ENCODE peak calls at places on chromosomes 11 and 22, in five cellular contexts. H is GM10248; C is Caco-2; L is anterior cingulate cortex; K is stimulated activated CD4-positive, alpha-beta T cell treated with anti-CD3 and anti-CD28 coated beads, Interleukin-1b, Interleukin-23, amount 100 ng/mL, for 48 hours. V is an unnamed sample.
A peak's percentile ranks its signal among the peaks of the same experiment; 100 is the strongest.

GRCh38 chr22:42001127-42001526 is 2.5 kb downstream of the WBP2NL start:
- DNase-seq in L (no peak), H (no peak), C (no peak), K (no peak), V (no peak)

GRCh38 chr11:102763440-102763839 is 17.0 kb downstream of the MMP10 start:
- DNase-seq in H (no peak), L (no peak), C (no peak), K (no peak), V (no peak)

GRCh38 chr11:123469586-123469985 is 39.5 kb downstream of the GRAMD1B start:
- DNase-seq in C (no peak), K (no peak), H (no peak), L (no peak), V (no peak)

GRCh38 chr22:44449061-44449682 is 48.9 kb downstream of the RTL6 start:
- DNase-seq in C (no peak), L (no peak), K (no peak), H (no peak), V (no peak)

GRCh38 chr22:40383905-40384304 is 13.5 kb downstream of the SGSM3 start:
- DNase-seq in H (no peak), C (no peak), K (no peak), L (no peak), V (no peak)

GRCh38 chr11:70824590-70825300 is 426.4 kb downstream of the CTTN start:
- DNase-seq in C (no peak), L (no peak), H (no peak), K (no peak), V (no peak)

GRCh38 chr11:36333897-36334296 is 37.8 kb downstream of the PRR5L start:
- DNase-seq in K (no peak), C (peak; percentile 10), L (no peak), H (no peak), V (no peak)

GRCh38 chr11:65779669-65779918 is 1.2 kb downstream of the AP5B1 start:
- DNase-seq in H (no peak), C (no peak), K (no peak), L (no peak), V (no peak)

GRCh38 chr11:16945671-16946469 is 68.3 kb downstream of the PLEKHA7 start:
- DNase-seq in L (no peak), H (peak; percentile 78), C (peak; percentile 83), K (peak; percentile 47), V (peak; percentile 9)

GRCh38 chr11:99015634-99016454 is 4.9 kb upstream of the CNTN5 start:
- DNase-seq in H (peak; percentile 39), C (peak; percentile 55), K (no peak), L (no peak), V (no peak)

GRCh38 chr11:127675602-127676001 is 675.0 kb upstream of the KIRREL3 start:
- DNase-seq in L (no peak), C (no peak), H (no peak), K (no peak), V (no peak)

GRCh38 chr11:8596504-8597046 is 2.5 kb upstream of the STK33 start:
- DNase-seq in C (no peak), K (no peak), L (no peak), H (no peak), V (no peak)

GRCh38 chr22:22692707-22693530 is 48.5 kb downstream of the GGTLC2 start:
- DNase-seq in C (peak; percentile 91), K (peak; percentile 58), H (peak; percentile 70), L (no peak), V (peak; percentile 15)

GRCh38 chr11:13781153-13781552 is 112.7 kb downstream of the FAR1 start:
- DNase-seq in L (no peak), K (peak; percentile 4), C (no peak), H (no peak), V (no peak)

GRCh38 chr11:16921019-16921418 is 93.2 kb downstream of the PLEKHA7 start:
- DNase-seq in H (no peak), C (no peak), L (no peak), K (no peak), V (no peak)

GRCh38 chr22:32607086-32607485 is 132.5 kb downstream of the FBXO7 start:
- DNase-seq in C (no peak), L (no peak), H (no peak), K (no peak), V (no peak)

GRCh38 chr11:2444301-2445106 is at the start of the genes KCNQ1 and TRPM5:
- DNase-seq in L (no peak), H (peak; percentile 67), K (peak; percentile 78), C (peak; percentile 83), V (peak; percentile 56)

GRCh38 chr11:86999859-87000753 is 37.6 kb upstream of the TMEM135 start:
- DNase-seq in L (no peak), H (no peak), K (no peak), C (peak; percentile 98), V (no peak)

GRCh38 chr22:44516841-44517240 is 18.8 kb upstream of the RTL6 start:
- DNase-seq in K (no peak), H (no peak), C (no peak), L (no peak), V (no peak)

GRCh38 chr11:55791606-55792005 is 3.8 kb upstream of the OR5D14 start:
- DNase-seq in H (no peak), K (no peak), L (no peak), C (no peak), V (no peak)

GRCh38 chr11:47305734-47306483 is 36.0 kb downstream of the MADD start:
- DNase-seq in L (no peak), C (no peak), H (no peak), K (no peak), V (no peak)

GRCh38 chr22:23608583-23608982 is 23.5 kb downstream of the DRICH1 start:
- DNase-seq in C (peak; percentile 53), K (no peak), H (no peak), L (no peak), V (no peak)

GRCh38 chr11:64447717-64448598 is 89.0 kb downstream of the RPS6KA4 start:
- DNase-seq in L (no peak), H (peak; percentile 58), C (peak; percentile 32), K (no peak), V (no peak)

GRCh38 chr11:58829736-58830135 is 14.8 kb downstream of the GLYATL2 start:
- DNase-seq in C (no peak), L (no peak), H (no peak), K (no peak), V (no peak)

GRCh38 chr11:2289859-2290258 is 11.9 kb downstream of the C11orf21 start:
- DNase-seq in H (no peak), L (no peak), K (no peak), C (no peak), V (no peak)

GRCh38 chr22:42271906-42272305 is 1.5 kb upstream of the TCF20 start:
- DNase-seq in C (no peak), K (no peak), L (no peak), H (no peak), V (no peak)

GRCh38 chr11:127451852-127452251 is 451.3 kb upstream of the KIRREL3 start:
- DNase-seq in H (no peak), L (peak; percentile 4), C (no peak), K (no peak), V (no peak)

GRCh38 chr11:46361283-46362145 is 14.3 kb downstream of the DGKZ start:
- DNase-seq in L (no peak), K (peak; percentile 69), C (no peak), H (peak; percentile 94), V (peak; percentile 69)